ENCODE peak calls at places on chromosomes 12 and 14, in five cellular contexts. P is IMR-90, B is adrenal gland, Y is A549, C is K562. O is an unnamed sample. For H3K4me1, the result is how much of the 10 kb centered on the place peaks cover.

GRCh38 chr12:27542628-27543027 is 18.6 kb downstream of the PPFIBP1 start:
- DNase-seq in C (no peak), B (no peak), Y (no peak), P (peak), O (no peak)

GRCh38 chr12:91361864-91362263 is 179.2 kb upstream of the DCN start:
- DNase-seq in B (no peak), C (peak), Y (peak), P (peak), O (no peak)

GRCh38 chr12:23816394-23816851 is 133.0 kb downstream of the SOX5 start:
- DNase-seq in B (no peak), C (no peak), Y (no peak), P (no peak), O (no peak)

GRCh38 chr14:96502621-96503251 is 554 bp downstream of the PAPOLA start:
- DNase-seq in C (peak), P (peak), B (peak), Y (peak), O (peak)

GRCh38 chr12:97164936-97165335 is 257.9 kb downstream of the NEDD1 start:
- DNase-seq in B (no peak), C (no peak), P (no peak), Y (no peak), O (no peak)

GRCh38 chr12:128755565-128755964 is 68.2 kb downstream of the SLC15A4 start:
- DNase-seq in P (no peak), B (no peak), Y (no peak), C (no peak), O (no peak)

GRCh38 chr12:20596036-20596435 is 99.1 kb upstream of the SLCO1C1 start:
- DNase-seq in P (no peak), C (no peak), Y (no peak), B (no peak), O (no peak)

GRCh38 chr12:92702754-92703679 is at the start of gene PLEKHG7:
- DNase-seq in Y (no peak), B (no peak), P (no peak), C (no peak), O (no peak)

GRCh38 chr12:2824541-2824940 is 10.3 kb downstream of the NRIP2 start:
- DNase-seq in C (no peak), P (no peak), B (no peak), Y (no peak), O (no peak)

GRCh38 chr14:69154779-69155178 is 1.9 kb upstream of the DCAF5 start:
- DNase-seq in C (no peak), B (peak), P (no peak), Y (peak), O (no peak)

GRCh38 chr12:49930515-49931288 is 19.8 kb upstream of the AQP2 start:
- DNase-seq in C (no peak), B (no peak), P (peak), Y (no peak), O (no peak)

GRCh38 chr14:105473677-105474477 is 744 bp upstream of the CRIP2 start:
- DNase-seq in Y (peak), C (peak), B (peak), P (peak), O (peak)

GRCh38 chr12:131131077-131131807 is 177.5 kb downstream of the ADGRD1 start:
- DNase-seq in Y (no peak), C (no peak), P (no peak), B (peak), O (no peak)

GRCh38 chr14:99602054-99602787 is 1.8 kb downstream of the CCDC85C start:
- DNase-seq in C (no peak), B (no peak), P (peak), Y (no peak), O (no peak)

GRCh38 chr14:70934084-70934483 is 26.8 kb downstream of the PCNX1 start:
- DNase-seq in C (no peak), P (peak), B (no peak), Y (no peak), O (no peak)

GRCh38 chr12:97283297-97283696 is 179.3 kb upstream of the RMST start:
- DNase-seq in B (no peak), Y (no peak), P (no peak), C (peak), O (no peak)

GRCh38 chr14:69325086-69325485 is 65.1 kb downstream of the GALNT16 start:
- DNase-seq in B (no peak), C (no peak), Y (no peak), P (no peak), O (no peak)

GRCh38 chr12:93443576-93443975 is 1.8 kb upstream of the UBE2N start:
- DNase-seq in P (no peak), Y (no peak), C (no peak), B (peak), O (no peak)

GRCh38 chr14:89028462-89029134 is 204.1 kb downstream of the TTC8 start:
- DNase-seq in Y (no peak), P (no peak), C (no peak), B (no peak), O (no peak)

DNA sequence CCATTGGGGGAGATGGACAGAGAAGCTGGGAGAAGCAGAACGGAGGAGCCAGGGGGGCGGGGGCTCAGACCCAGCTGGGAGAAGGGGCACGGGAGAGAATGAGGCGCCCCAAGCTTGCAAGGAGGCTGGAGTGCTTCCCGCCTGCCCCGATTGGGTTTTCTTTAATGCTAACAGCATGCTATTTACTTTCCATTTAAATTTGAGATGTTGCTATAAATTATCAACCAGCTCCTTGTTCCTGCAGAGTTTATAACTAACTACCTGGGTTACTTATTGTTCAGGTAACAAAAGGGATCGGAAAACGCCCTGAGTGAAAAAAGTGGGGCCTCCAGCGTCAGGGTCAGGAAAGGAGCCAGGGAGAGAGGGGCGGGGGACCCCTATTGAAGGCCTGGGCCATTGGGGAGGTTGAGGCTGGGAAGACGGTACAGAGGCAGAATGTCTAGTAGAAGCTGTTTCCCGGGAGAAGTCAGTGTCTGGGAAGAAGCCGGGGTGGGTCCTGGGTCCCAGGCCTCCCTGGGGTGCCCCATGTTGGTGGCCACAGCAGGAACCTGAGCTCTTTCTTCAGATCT is 2.5 kb downstream of the HNF1A start:
- DNase-seq in B (no peak), P (no peak), Y (no peak), C (no peak), O (no peak)
- TF ChIP-seq POLR2A in B (no peak), P (no peak), Y (peak), C (no peak), O (no peak)

DNA sequence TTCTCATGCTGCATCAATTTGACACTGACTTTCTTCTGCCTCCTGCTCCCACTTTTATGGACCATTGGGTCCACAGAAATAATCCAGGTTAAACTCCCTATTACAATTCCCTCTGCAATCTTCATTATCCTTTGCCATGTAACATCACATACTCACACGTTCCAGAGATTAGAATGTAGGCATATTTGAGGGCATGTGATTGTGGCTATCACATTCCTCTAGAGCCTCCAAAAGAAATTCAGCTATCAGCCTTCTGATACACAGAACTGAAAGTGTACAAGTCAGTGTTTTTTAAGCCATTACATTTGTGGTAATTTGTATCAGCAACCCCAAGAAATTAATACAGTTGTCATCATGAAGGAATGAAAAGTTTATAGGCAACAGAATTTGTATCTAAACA is 892.4 kb downstream of the RPS29 start:
- DNase-seq in P (no peak), B (no peak), C (no peak), Y (no peak), O (no peak)
- TF ChIP-seq CTCF in P (no peak), B (no peak), C (no peak), Y (no peak), O (no peak)

GRCh38 chr14:50822501-50823042 is 8.4 kb downstream of the NIN start:
- DNase-seq in Y (no peak), C (no peak), B (no peak), P (no peak), O (no peak)
- H3K4me1 ChIP-seq in Y (under half), C (under half), B (under half), P (under half), O (under half)

DNA sequence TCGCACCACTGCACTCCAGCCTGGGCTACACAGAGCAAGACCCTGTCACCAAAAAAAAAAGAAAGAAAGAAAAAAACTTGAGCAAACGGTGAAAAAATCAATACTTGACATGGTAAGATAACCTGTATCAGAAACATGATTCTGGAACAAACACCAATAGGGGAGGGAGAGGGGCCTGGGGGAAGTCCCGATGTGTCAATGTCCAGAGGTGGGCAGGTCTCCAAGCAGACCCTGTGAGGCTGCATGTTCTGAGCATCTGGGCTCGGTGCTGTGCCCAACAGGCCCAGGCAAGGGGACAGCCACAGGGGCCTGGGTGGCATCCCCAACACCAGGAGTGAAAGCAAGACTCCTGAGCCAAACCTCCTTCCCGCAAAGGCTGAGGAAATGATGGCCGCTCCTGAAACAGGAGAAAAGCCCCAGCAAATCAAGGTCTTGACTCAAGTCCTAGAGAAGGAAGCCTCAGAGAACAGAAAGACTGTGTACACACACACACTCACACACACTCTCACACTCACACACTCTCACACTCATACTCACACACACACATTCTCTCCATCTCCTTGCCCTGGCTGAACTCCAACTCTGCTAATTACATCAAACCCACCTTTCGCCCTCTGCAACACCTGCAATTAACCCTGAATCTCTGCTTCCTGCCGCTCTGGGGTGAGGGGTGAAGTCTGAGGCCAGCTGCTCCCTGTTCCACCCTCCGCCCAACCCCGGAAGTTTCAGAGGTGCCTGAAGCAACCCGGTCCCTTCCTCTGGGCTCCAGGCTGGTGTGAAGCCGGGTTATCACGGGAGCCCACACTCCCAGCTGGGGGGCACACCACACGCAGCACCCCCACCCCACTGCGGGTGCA is 20.4 kb downstream of the CCDC88C start:
- DNase-seq in P (no peak), Y (no peak), B (no peak), C (no peak), O (no peak)
- TF ChIP-seq POLR2A in P (no peak), Y (no peak), B (no peak), C (no peak), O (no peak)

DNA sequence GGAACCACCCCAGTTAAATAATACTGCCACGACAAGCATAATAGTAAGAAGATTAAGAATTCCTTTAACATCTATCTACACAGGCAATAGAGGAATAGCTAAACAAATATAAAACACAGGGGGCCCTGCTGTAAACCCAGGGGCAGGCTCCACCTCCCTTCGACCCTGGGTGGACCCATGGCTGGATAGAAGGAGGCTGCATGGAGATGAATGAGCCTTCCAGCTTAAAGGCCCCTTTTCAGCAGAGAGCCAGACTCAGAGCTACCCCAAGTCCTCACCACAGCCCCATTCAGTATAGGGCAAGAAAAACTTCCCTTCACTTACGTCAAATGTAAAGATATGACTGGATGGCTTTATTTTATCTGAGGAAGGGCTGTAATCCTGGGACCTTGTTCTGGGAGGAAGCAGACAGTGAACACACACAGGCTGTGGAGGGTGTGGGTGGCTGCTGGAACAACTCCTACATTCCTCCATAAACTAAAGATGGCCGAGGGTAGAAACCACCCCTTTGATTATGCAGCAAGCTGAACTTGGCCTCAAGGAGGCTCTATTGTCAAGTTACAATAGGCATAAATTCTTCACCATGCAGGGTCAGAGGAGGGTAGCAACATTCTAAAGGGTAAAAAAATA is 30.5 kb downstream of the NUAK1 start:
- DNase-seq in Y (no peak), P (peak), B (no peak), C (no peak), O (no peak)
- TF ChIP-seq CTCF in Y (no peak), P (peak), B (no peak), C (no peak), O (no peak)

GRCh38 chr14:75242546-75243273 is 35.9 kb upstream of the FOS start:
- DNase-seq in C (no peak), B (no peak), P (peak), Y (no peak), O (peak)
- H3K4me1 ChIP-seq in C (under half), B (under half), P (under half), Y (under half), O (under half)

DNA sequence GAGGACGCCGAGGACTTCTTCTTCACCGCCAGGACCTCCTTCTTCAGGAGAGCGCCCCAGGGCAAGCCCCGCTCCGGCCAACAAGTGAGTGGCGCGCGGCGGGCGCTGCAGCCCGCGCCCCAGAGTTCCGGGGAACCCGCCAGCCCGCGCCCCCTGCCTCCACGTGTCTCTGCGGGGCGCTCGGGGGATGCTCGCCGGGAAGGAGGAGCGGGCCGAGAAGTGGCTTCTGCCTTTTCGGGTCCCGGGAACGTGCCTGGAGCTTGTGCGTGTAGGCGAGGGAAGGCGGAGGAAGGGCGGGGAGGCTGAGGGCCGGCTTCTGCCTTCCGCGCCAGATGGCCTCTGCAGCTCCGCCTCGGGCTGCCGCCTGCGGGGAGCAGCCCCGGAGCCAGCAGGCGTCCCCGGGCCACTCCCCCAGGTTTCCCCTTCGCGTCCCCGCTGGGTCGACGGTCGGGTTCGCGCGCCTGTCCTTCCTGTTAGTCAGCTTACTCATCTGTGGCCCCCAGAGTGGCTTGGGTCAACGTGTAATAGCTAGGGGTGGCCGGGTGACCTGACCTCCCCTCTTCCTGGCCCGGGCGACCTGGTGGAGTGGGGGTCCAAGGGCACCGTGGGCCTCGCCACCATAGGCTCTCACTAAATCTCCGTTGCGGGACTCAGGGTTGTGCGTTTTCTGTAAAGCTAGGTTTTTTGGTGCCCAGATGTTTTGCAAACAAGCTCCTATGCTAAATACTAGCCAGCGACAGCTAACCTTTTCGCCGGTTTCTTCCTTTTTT is 550 bp downstream of the RASSF3 start:
- DNase-seq in B (peak), C (peak), P (peak), Y (peak), O (no peak)
- TF ChIP-seq POLR2A in B (no peak), C (peak), P (no peak), Y (no peak), O (no peak)

GRCh38 chr12:57085999-57086950 is 2.6 kb upstream of the NAB2 start:
- DNase-seq in B (peak), C (peak), P (peak), Y (peak), O (no peak)
- TF ChIP-seq CTCF in B (no peak), C (peak), P (peak), Y (peak), O (peak)

O was measured in gastrocnemius medialis.